ENCODE peak calls at places on chromosomes 6 and 20, in five cellular contexts. A is H9; X is vagina; Q is CD8-positive, alpha-beta T cell; T is PC-3. N is an unnamed sample.

GRCh38 chr20:21522479-21523397 is 8.9 kb upstream of the NKX2-2 start:
- DNase-seq in Q (no peak), T (peak), A (peak), X (no peak), N (no peak)

GRCh38 chr20:3164763-3165410 is 5.2 kb upstream of the FASTKD5 start:
- DNase-seq in A (no peak), X (no peak), Q (no peak), T (no peak), N (no peak)

GRCh38 chr20:57743450-57744095 is 33.8 kb upstream of the PMEPA1 start:
- DNase-seq in X (no peak), A (no peak), Q (no peak), T (peak), N (no peak)

GRCh38 chr6:9540534-9541126 is 874.2 kb downstream of the TFAP2A start:
- DNase-seq in X (no peak), Q (no peak), T (peak), A (no peak), N (no peak)

GRCh38 chr6:30323806-30324205 is 2.9 kb upstream of the TRIM39 start:
- DNase-seq in X (no peak), T (peak), A (no peak), Q (no peak), N (no peak)

GRCh38 chr20:49821381-49821780 is 8.8 kb downstream of the SLC9A8 start:
- DNase-seq in T (no peak), X (no peak), A (no peak), Q (no peak), N (no peak)

GRCh38 chr6:72363844-72364740 is 257.8 kb upstream of the KCNQ5 start:
- DNase-seq in X (no peak), A (no peak), Q (no peak), T (peak), N (no peak)

GRCh38 chr20:38343107-38343797 is 3.0 kb upstream of the LBP start:
- DNase-seq in Q (no peak), A (no peak), T (no peak), X (no peak), N (no peak)

GRCh38 chr20:62415354-62416111 is 8.4 kb upstream of the CABLES2 start:
- DNase-seq in Q (no peak), T (no peak), A (no peak), X (no peak), N (no peak)

GRCh38 chr20:23585449-23585807 is 17.1 kb upstream of the CST9L start:
- DNase-seq in T (no peak), X (no peak), A (no peak), Q (no peak), N (no peak)

GRCh38 chr6:69063401-69063800 is 428.3 kb downstream of the ADGRB3 start:
- DNase-seq in T (no peak), A (no peak), X (no peak), Q (no peak), N (no peak)
- H3K27ac ChIP-seq in T (no peak), A (no peak), X (no peak), Q (no peak), N (no peak)

GRCh38 chr20:43571310-43571709 is 12.5 kb downstream of the SGK2 start:
- DNase-seq in T (no peak), Q (no peak), A (no peak), X (no peak), N (no peak)
- TF ChIP-seq CTCF in T (no peak), Q (no peak), A (no peak), X (no peak), N (no peak)

DNA sequence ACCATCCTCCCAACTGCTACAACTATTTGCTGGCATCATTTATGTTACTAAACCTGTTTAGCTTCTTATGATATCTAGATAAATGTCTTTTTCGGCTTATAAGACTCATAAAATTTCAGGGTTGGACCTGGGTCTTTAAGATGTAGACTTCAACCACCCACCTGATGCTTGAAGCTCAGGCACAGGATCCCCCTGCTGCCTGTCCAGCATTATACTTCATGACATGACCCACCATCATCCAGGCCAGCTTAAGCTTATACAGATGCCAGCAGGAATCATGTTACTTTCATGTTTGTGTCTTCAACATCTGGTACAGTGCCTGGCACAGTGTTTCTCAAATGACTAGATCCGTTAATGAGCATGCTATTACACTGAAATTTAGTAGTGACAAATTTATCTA is 47.4 kb downstream of the SLC17A5 start:
- DNase-seq in T (peak), Q (no peak), A (no peak), X (no peak), N (no peak)
- H3K27ac ChIP-seq in T (no peak), Q (no peak), A (no peak), X (no peak), N (no peak)

GRCh38 chr6:125970760-125971159 is 14.2 kb downstream of the HINT3 start:
- DNase-seq in A (no peak), T (no peak), X (no peak), Q (no peak), N (no peak)

GRCh38 chr6:125968493-125968892 is 11.9 kb downstream of the HINT3 start:
- DNase-seq in Q (no peak), A (no peak), T (no peak), X (no peak), N (no peak)

GRCh38 chr6:125979101-125979500 is 7.2 kb upstream of the TRMT11 start:
- DNase-seq in Q (no peak), T (no peak), A (no peak), X (no peak), N (no peak)

GRCh38 chr6:125974214-125974866 is 12.0 kb upstream of the TRMT11 start:
- DNase-seq in T (peak), Q (no peak), A (no peak), X (no peak), N (no peak)
- TF ChIP-seq CTCF in T (peak), Q (peak), A (peak), X (peak), N (peak)

DNA sequence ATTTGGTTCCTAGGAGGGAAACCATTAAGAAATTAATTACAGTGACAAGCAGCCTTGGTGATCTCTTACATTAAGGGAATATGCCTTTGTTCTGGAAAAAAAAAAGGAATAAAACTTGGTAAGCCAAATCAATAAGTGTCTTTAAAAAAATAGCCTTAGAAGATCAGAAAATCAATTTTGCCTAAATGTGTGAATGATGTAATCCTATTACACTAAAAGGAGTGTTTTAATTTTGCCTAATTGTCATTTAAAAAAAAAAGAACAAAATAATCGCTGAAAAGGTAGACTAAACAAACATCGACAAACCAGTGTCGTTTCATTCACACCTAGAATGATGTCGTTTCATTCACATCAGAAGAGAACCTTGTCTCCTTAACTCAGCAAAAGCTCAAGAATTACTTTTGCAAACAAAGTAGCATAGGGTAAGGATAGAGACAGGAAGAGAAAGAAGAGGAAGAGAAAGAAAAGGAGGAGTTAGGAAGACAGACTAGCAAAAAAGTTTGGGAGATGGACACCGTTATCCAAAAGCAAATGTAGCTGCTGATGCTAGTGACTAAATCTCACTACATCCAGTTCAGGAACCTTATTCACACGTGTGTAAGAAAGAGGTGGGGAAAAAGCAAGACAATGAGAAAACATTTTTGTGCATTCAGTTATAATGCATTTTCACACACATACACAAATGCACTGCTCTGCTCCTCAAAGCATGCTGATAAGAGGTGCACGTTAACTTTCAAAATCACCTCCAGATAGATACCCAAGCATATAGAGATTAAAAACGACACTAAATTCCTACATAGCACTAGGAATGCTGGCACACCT is 60.6 kb downstream of the HIVEP2 start:
- DNase-seq in Q (no peak), T (no peak), X (no peak), A (no peak), N (no peak)
- H3K27ac ChIP-seq in Q (peak), T (peak), X (no peak), A (peak), N (peak)

GRCh38 chr6:134172020-134172766 is 119.8 kb upstream of the SLC2A12 start:
- DNase-seq in X (no peak), A (no peak), Q (no peak), T (no peak), N (no peak)
- TF ChIP-seq CTCF in X (no peak), A (no peak), Q (no peak), T (no peak), N (no peak)

GRCh38 chr20:17914957-17915356 is 53.6 kb downstream of the SNX5 start:
- DNase-seq in T (no peak), A (no peak), X (peak), Q (no peak), N (no peak)

GRCh38 chr20:17912916-17913315 is 55.7 kb downstream of the SNX5 start:
- DNase-seq in Q (no peak), X (no peak), A (no peak), T (peak), N (no peak)

GRCh38 chr20:17910828-17911294 is 57.7 kb downstream of the SNX5 start:
- DNase-seq in Q (no peak), T (peak), X (no peak), A (no peak), N (peak)

GRCh38 chr20:17909745-17910345 is 58.7 kb downstream of the SNX5 start:
- DNase-seq in Q (no peak), T (no peak), A (no peak), X (no peak), N (no peak)

GRCh38 chr20:17911927-17912326 is 56.7 kb downstream of the SNX5 start:
- DNase-seq in T (no peak), A (no peak), X (no peak), Q (no peak), N (no peak)
- H3K27ac ChIP-seq in T (no peak), A (no peak), X (no peak), Q (no peak), N (no peak)

GRCh38 chr6:131205891-131206290 is 70.6 kb downstream of the AKAP7 start:
- DNase-seq in X (no peak), Q (no peak), T (no peak), A (no peak), N (no peak)
- TF ChIP-seq CTCF in X (no peak), Q (no peak), T (no peak), A (no peak), N (no peak)

DNA sequence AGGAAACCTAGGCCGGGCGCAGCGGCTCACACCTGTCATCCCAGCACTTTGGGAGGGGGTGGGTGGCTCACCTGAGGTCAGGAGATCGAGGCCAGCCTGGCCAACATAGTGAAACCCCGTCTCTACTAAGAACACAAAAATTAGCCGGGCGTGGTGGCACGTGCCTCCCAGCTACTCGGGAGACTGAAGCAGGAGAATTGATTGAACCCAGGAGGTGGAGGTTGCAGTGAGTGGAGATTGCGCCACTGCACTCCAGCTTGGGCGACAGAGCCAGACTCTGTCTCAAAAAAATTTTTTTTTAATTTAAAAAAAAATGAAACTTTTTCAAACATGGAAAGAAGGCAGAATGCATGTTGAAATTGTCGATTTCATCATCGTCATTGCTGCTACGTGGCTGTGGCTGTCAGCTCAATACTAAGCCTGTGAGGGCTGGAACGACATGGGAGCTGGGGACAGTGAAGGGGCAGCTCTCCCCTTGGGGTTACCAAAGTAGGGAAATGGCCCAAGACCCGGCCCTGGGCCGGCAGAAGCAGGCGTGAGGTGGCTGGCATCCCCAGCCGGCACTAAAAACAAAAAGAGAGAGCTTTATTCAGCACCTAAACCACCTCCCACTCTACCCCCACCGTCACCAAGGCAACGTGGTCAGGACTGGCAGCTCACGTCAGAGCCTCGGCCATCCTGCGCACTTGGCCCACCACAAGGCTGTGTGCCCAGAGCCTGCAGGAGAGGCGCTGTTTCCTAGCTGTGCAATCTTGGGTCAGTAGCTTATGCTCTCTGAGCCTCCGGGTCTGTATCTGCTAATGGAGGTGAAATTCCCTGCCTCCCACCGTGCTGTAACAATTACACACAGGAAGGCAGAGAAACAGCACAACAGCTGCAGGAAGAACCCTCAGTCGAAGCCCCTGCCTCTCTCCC is 30.8 kb downstream of the AGPAT4 start:
- DNase-seq in T (no peak), X (peak), Q (peak), A (peak), N (no peak)
- H3K27ac ChIP-seq in T (no peak), X (no peak), Q (no peak), A (no peak), N (no peak)

DNA sequence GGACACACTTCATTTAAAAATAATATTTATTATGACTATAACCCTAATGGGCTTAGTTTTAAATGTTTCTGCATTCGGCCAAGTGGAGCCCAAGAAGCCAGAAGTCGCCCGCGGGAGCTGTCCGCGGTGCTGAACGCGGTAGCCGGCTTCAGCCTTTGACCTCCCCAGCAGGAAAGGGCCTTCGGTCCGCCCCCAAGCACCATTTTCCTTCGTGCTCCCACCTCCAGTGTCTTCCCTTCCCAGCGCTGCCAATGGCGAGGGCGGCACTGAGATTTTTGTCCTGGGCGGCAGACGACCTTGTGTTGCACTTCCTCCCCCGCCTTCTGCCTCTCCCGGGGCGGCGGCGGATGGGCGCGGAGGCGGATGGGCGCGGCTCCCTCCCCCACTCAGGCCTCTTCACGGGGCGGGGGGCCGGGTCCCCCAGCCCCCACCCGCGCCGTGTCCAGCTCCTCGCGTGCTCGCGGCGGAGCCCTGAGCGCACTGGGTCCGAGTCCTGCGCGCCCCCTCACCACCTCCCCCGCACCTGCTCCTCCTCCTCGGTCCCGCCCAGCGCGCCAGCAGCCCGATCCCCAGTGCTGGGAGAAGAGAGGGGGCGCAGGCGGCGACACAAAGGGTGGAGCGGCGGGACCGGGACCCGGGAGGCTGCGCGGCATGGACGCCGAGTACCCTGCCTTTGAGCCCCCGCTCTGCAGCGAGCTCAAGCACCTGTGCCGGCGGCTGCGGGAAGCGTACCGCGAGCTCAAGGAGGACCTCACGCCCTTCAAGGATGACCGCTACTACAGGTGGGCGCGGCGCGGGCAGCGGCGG is 23.6 kb upstream of the TMEM181 start:
- DNase-seq in X (peak), A (peak), Q (peak), T (peak), N (peak)
- TF ChIP-seq CTCF in X (no peak), A (no peak), Q (no peak), T (no peak), N (no peak)

N was measured in left ventricle myocardium inferior.